ENCODE peak calls at places on chromosomes 13 and 19, in four cellular contexts. E is LoVo, R is epithelial cell of esophagus, C is AG09309. X is an unnamed sample.

GRCh38 chr19:57888494-57889231 is at the start of gene ZNF814:
- DNase-seq in E (no peak), R (peak), C (peak), X (no peak)

GRCh38 chr19:46845959-46846459 is 4.6 kb downstream of the AP2S1 start:
- DNase-seq in E (no peak), R (no peak), C (no peak), X (no peak)

GRCh38 chr19:46320559-46320958 is 23.7 kb downstream of the HIF3A start:
- DNase-seq in E (no peak), C (no peak), R (no peak), X (no peak)

GRCh38 chr19:16886305-16886880 is 2.4 kb upstream of the F2RL3 start:
- DNase-seq in E (peak), C (no peak), R (peak), X (no peak)

GRCh38 chr19:17784201-17785008 is 10.5 kb upstream of the B3GNT3 start:
- DNase-seq in E (no peak), R (peak), C (no peak), X (peak)

GRCh38 chr13:20567881-20568528 is 1.0 kb downstream of the IFT88 start:
- DNase-seq in C (no peak), E (no peak), R (no peak), X (no peak)

GRCh38 chr13:40483601-40484000 is 182.8 kb downstream of the FOXO1 start:
- DNase-seq in E (no peak), R (no peak), C (no peak), X (no peak)

GRCh38 chr19:17294051-17294891 is 9.0 kb downstream of the ABHD8 start:
- DNase-seq in E (peak), C (no peak), R (peak), X (peak)

GRCh38 chr19:45066921-45067661 is 9.2 kb downstream of the ZNF296 start:
- DNase-seq in E (no peak), C (no peak), R (no peak), X (no peak)

GRCh38 chr19:38409631-38410133 is 6.8 kb downstream of the FAM98C start:
- DNase-seq in C (no peak), E (no peak), R (no peak), X (no peak)

GRCh38 chr19:3184847-3185481 is 766 bp upstream of the NCLN start:
- DNase-seq in C (peak), R (peak), E (peak), X (peak)

GRCh38 chr13:65990684-65991083 is 1239.5 kb downstream of the PCDH9 start:
- DNase-seq in E (no peak), C (no peak), R (peak), X (no peak)

GRCh38 chr19:18280247-18281081 is 958 bp downstream of the JUND start:
- DNase-seq in E (peak), C (no peak), R (peak), X (peak)